ENCODE peak calls at places on chromosomes 4 and X, in eight cellular contexts. C is upper lobe of right lung, R is ascending aorta, W is GM13977, T is fibroblast of lung, S is A549, Z is neural progenitor cell, X is fibroblast of the aortic adventitia. O is an unnamed sample.

GRCh38 chr4:39133623-39134022 is 48.7 kb upstream of the WDR19 start:
- DNase-seq in C (no peak), R (no peak), W (no peak), T (no peak), S (no peak), Z (no peak), X (no peak), O (no peak)

GRCh38 chr4:138438608-138439007 is 196.5 kb upstream of the SLC7A11 start:
- DNase-seq in C (no peak), R (no peak), W (no peak), T (peak), S (no peak), Z (no peak), X (peak), O (no peak)

GRCh38 chrX:133474559-133474958 is 59.3 kb upstream of the GPC4 start:
- DNase-seq in C (no peak), R (no peak), W (no peak), T (no peak), S (no peak), Z (no peak), X (no peak), O (no peak)

GRCh38 chr4:41369680-41370079 is 113.0 kb downstream of the UCHL1 start:
- DNase-seq in C (no peak), R (peak), W (no peak), T (peak), S (no peak), Z (no peak), X (no peak), O (no peak)

GRCh38 chrX:56505866-56506265 is 57.6 kb upstream of the UBQLN2 start:
- DNase-seq in C (no peak), R (no peak), W (no peak), T (no peak), S (no peak), Z (no peak), X (no peak), O (no peak)

GRCh38 chrX:68892651-68893050 is 63.8 kb downstream of the EFNB1 start:
- DNase-seq in C (no peak), R (no peak), W (no peak), T (no peak), S (no peak), Z (peak), X (no peak), O (no peak)

GRCh38 chr4:155973639-155974475 is 20.2 kb upstream of the CTSO start:
- DNase-seq in C (no peak), R (no peak), W (no peak), T (peak), S (no peak), Z (peak), X (peak), O (no peak)

GRCh38 chr4:110503588-110504435 is 27.9 kb downstream of the ENPEP start:
- DNase-seq in C (no peak), R (no peak), W (no peak), T (peak), S (no peak), Z (no peak), X (peak), O (no peak)

GRCh38 chr4:107877361-107877760 is 52.6 kb downstream of the SGMS2 start:
- DNase-seq in C (no peak), R (no peak), W (no peak), T (no peak), S (no peak), Z (no peak), X (no peak), O (no peak)

GRCh38 chr4:157804986-157805385 is 367.8 kb downstream of the GASK1B start:
- DNase-seq in C (no peak), R (no peak), W (no peak), T (peak), S (no peak), Z (peak), X (no peak), O (no peak)

GRCh38 chr4:148998719-148999118 is 556.5 kb upstream of the NR3C2 start:
- DNase-seq in C (no peak), R (no peak), W (no peak), T (no peak), S (no peak), Z (peak), X (peak), O (no peak)

GRCh38 chr4:41932988-41933387 is 2.2 kb upstream of the TMEM33 start:
- DNase-seq in C (no peak), R (no peak), W (no peak), T (no peak), S (no peak), Z (no peak), X (no peak), O (no peak)

GRCh38 chr4:168421671-168422070 is 58.6 kb downstream of the DDX60L start:
- DNase-seq in C (no peak), R (no peak), W (no peak), T (peak), S (no peak), Z (no peak), X (peak), O (no peak)

GRCh38 chr4:186728631-186729271 is 5.1 kb upstream of the FAT1 start:
- DNase-seq in C (no peak), R (no peak), W (no peak), T (peak), S (no peak), Z (peak), X (no peak), O (no peak)

GRCh38 chr4:56655209-56655626 is 25.9 kb downstream of the HOPX start:
- DNase-seq in C (no peak), R (no peak), W (no peak), T (peak), S (no peak), Z (peak), X (no peak), O (peak)

GRCh38 chrX:15674514-15674898 is 9.9 kb upstream of the CLTRN start:
- DNase-seq in C (peak), R (peak), W (peak), T (no peak), S (peak), Z (peak), X (peak), O (peak)

GRCh38 chr4:41590591-41590990 is 52.6 kb downstream of the LIMCH1 start:
- DNase-seq in C (no peak), R (no peak), W (no peak), T (no peak), S (no peak), Z (no peak), X (no peak), O (no peak)

GRCh38 chr4:1419708-1420107 is 13.5 kb upstream of the NKX1-1 start:
- DNase-seq in C (peak), R (no peak), W (no peak), T (no peak), S (no peak), Z (no peak), X (no peak), O (peak)

GRCh38 chr4:182286035-182286434 is 42.8 kb downstream of the TENM3 start:
- DNase-seq in C (no peak), R (no peak), W (no peak), T (peak), S (no peak), Z (no peak), X (peak), O (no peak)

GRCh38 chrX:10064736-10065135 is 92.0 kb upstream of the CLCN4 start:
- DNase-seq in C (peak), R (no peak), W (no peak), T (no peak), S (no peak), Z (no peak), X (no peak), O (no peak)

GRCh38 chrX:21438792-21439191 is 64.6 kb downstream of the CNKSR2 start:
- DNase-seq in C (no peak), R (no peak), W (peak), T (no peak), S (no peak), Z (no peak), X (no peak), O (no peak)

GRCh38 chr4:6819295-6819694 is 36.8 kb downstream of the KIAA0232 start:
- DNase-seq in C (no peak), R (no peak), W (no peak), T (peak), S (no peak), Z (no peak), X (no peak), O (no peak)

GRCh38 chr4:114087596-114088230 is 108.3 kb upstream of the ARSJ start:
- DNase-seq in C (no peak), R (no peak), W (no peak), T (peak), S (no peak), Z (no peak), X (peak), O (no peak)

GRCh38 chr4:20512053-20512810 is 188.0 kb upstream of the PACRGL start:
- DNase-seq in C (no peak), R (no peak), W (no peak), T (no peak), S (no peak), Z (no peak), X (peak), O (no peak)

GRCh38 chr4:101678180-101678579 is 112.3 kb upstream of the BANK1 start:
- DNase-seq in C (no peak), R (no peak), W (no peak), T (peak), S (no peak), Z (no peak), X (peak), O (no peak)

GRCh38 chrX:12825801-12826200 is 34.6 kb downstream of the PRPS2 start:
- DNase-seq in C (no peak), R (no peak), W (no peak), T (peak), S (no peak), Z (no peak), X (no peak), O (no peak)

DNA sequence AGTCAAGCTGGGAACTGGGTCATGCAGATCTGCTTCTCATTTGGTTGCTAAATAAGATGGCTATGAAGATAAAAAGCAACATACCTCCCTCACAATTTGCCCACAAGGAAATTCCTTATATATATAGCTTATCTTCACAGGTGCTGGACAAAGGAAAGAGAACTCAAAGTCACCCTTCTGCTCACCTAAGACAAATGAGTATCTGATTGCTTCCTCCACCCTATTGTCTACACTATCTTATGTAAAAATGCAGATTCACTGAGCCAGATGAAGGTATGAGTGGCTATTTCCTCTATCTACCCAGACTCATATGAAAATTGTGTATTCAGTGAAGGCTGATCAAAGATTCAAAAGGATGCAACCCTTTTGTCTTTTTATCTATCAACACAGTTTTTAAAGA is 50.8 kb downstream of the CHM start:
- DNase-seq in C (no peak), R (no peak), W (no peak), T (no peak), S (no peak), Z (no peak), X (no peak), O (no peak)
- TF ChIP-seq CTCF in C (no peak), R (no peak), W (no peak), T (no peak), S (no peak), Z (no peak), X (no peak), O (no peak)

DNA sequence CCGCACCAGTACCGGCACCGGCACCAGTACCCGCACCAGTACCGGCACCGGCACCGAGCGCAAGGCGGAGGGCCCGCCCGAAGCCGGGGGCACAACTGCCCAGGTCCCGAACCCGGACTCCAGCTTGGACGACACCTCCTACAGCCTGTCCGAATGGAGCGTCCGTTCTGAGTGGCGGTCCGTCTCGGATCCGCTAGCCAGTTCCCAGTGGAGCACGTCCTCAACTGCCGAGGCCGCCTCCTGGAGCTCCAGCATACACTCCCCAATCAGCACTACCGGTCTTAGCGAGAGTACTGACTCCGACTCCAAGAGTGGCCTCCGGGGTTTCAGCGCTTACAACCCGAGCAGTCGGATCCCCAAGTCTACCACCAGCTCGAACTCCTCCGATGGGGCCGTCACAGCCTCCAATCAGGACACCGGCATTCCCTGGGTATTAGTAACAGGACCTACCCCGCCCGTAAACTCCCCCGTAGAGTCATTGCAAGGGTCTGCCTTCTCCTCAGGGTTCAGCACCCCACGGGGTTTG is 885 bp upstream of the MAOA start:
- DNase-seq in C (peak), R (no peak), W (no peak), T (peak), S (peak), Z (peak), X (peak), O (peak)
- TF ChIP-seq CTCF in C (no peak), R (no peak), W (no peak), T (no peak), S (no peak), Z (no peak), X (no peak), O (no peak)

DNA sequence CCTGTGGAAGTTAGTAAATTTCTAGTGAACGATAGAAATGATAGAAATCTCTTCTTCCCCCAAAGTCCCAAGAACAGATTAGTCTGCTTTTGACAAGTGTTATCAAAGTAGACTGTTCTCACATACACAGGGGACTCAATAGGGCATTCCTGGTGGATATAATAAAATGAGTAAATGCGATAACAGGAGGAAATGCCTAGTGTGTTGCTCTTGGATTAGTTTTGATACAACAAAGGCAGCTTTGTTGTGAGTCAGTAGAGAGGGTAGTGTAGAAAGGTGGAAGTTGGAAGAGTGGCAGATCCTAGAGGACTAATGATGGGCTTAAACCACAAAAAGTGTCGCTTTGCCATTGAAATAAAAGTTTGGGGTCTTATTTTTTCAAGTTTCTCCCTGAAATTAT is 43.5 kb downstream of the CLCN3 start:
- DNase-seq in C (no peak), R (no peak), W (no peak), T (peak), S (no peak), Z (peak), X (peak), O (no peak)
- TF ChIP-seq CTCF in C (no peak), R (no peak), W (no peak), T (no peak), S (no peak), Z (no peak), X (no peak), O (no peak)

DNA sequence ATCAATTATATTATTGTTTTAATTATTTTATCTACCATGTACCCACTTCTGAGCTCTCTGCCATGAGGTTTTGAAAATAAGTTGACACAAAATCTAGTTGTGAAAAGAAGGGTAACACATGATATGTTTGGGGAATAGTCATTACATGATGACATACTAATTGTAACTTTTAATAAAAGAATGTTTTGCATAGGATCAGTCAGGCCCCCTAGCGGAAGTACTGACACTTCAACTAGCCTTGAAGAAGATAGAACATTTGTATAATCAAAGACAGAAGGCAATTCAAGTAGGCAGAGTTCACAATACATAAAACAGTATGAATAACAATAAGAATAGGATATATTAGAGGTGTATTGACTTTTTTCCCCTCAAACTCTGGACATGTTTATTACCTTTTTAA is 1191.0 kb upstream of the AGA start:
- DNase-seq in C (no peak), R (no peak), W (no peak), T (no peak), S (no peak), Z (no peak), X (no peak), O (no peak)
- TF ChIP-seq CTCF in C (no peak), R (no peak), W (no peak), T (no peak), S (no peak), Z (peak), X (no peak), O (no peak)

O was measured in sigmoid colon.